ENCODE peak calls at places on chromosome 7, in five cellular contexts. U is H9, Q is endothelial cell of umbilical vein, F is fibroblast of lung, G is mammary epithelial cell. H is an unnamed sample.

GRCh38 chr7:55066479-55066878 is 47.7 kb downstream of the EGFR start:
- DNase-seq in U (no peak), G (no peak), Q (no peak), F (peak; percentile 52), H (peak; percentile 79)

GRCh38 chr7:157529768-157530560 is 193.2 kb downstream of the DNAJB6 start:
- DNase-seq in Q (no peak), F (no peak), G (no peak), U (peak; percentile 15), H (no peak)

GRCh38 chr7:134514663-134515062 is 12.7 kb upstream of the AKR1B10 start:
- DNase-seq in G (peak; percentile 75), F (peak; percentile 65), Q (peak; percentile 85), U (no peak), H (peak; percentile 84)

GRCh38 chr7:35249537-35249907 is 4.4 kb downstream of the TBX20 start:
- DNase-seq in U (peak; percentile 68), Q (no peak), F (no peak), G (no peak), H (no peak)

GRCh38 chr7:112001089-112001826 is 204.9 kb downstream of the DOCK4 start:
- DNase-seq in F (peak; percentile 93), G (peak; percentile 92), U (no peak), Q (peak; percentile 32), H (peak; percentile 81)

GRCh38 chr7:128347573-128348147 is 4.0 kb upstream of the RBM28 start:
- DNase-seq in U (peak; percentile 48), F (no peak), Q (peak; percentile 56), G (no peak), H (peak; percentile 68)

GRCh38 chr7:114981323-114981722 is 59.4 kb downstream of the MDFIC start:
- DNase-seq in U (no peak), G (no peak), F (no peak), Q (no peak), H (no peak)

GRCh38 chr7:78677391-78677790 is 776.1 kb downstream of the MAGI2 start:
- DNase-seq in G (no peak), F (peak; percentile 25), U (no peak), Q (no peak), H (no peak)

GRCh38 chr7:135653285-135654080 is 8.8 kb upstream of the STMP1 start:
- DNase-seq in F (peak; percentile 37), G (no peak), Q (no peak), U (no peak), H (no peak)

GRCh38 chr7:116802784-116803183 is 59.6 kb upstream of the CAPZA2 start:
- DNase-seq in Q (peak; percentile 75), U (no peak), F (peak; percentile 77), G (peak; percentile 80), H (peak; percentile 93)

GRCh38 chr7:94431620-94432295 is 37.1 kb downstream of the COL1A2 start:
- DNase-seq in G (no peak), F (peak; percentile 77), Q (no peak), U (no peak), H (peak; percentile 53)
- H3K4me1 ChIP-seq in G (no peaks in the 10 kb centered on the region), F (no peaks in the 10 kb centered on the region), Q (no peaks in the 10 kb centered on the region), U (no peaks in the 10 kb centered on the region), H (peaks cover 5% of the 10 kb centered on the region)

GRCh38 chr7:577971-578370 is 58.3 kb upstream of the PDGFA start:
- DNase-seq in Q (no peak), F (no peak), U (no peak), G (no peak), H (no peak)
- H3K9ac ChIP-seq in Q (no peak overlapping the region), F (no peak overlapping the region), U (no peak overlapping the region), G (no peak overlapping the region), H (no peak overlapping the region)

GRCh38 chr7:21013765-21014502 is 227.2 kb upstream of the SP8 start:
- DNase-seq in F (no peak), U (no peak), Q (no peak), G (peak; percentile 80), H (no peak)

DNA sequence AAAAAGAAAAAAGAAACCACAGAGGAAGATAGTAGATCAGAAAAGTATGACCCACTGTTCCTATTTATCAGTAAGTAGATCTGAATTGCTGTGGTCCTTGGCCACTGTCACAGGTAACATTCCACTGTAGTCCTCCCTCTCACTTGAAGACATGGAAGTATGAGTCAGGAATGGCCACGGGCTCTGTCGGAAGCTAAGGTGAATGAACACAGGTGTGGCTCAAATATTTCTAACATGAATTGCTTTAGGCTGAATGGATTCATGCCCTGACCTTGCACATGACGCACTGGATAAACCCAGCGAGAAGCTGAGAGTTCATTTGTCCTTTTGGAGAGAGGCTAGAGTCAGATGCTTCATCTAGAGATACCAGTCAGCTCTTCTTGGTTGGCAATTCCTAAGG is 224.5 kb upstream of the SP8 start:
- DNase-seq in G (peak; percentile 98), F (no peak), Q (no peak), U (no peak), H (no peak)
- H3K27ac ChIP-seq in G (peak overlapping the region; percentile 95), F (no peak overlapping the region), Q (no peak overlapping the region), U (no peak overlapping the region), H (no peak overlapping the region)

DNA sequence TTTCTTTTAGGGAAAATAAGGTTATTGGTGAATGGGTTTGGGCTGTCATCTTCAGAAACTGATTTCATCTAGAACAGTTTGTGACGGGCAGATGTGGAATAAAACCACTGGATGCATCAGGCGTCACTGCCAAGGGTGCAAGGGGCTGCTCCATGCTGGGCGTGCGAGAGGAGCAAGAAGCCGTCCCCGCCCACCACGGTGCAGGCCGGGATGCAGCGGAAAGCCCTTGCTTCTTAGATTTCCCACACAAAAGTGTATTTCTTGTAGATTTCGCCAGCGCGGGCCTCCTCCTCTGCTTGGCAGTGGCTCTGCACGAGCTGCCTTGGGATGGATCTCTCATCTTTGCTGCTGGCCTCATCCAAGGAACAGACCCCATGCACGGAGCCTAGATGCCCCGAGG is 189.3 kb downstream of the CUX1 start:
- DNase-seq in G (no peak), Q (no peak), U (no peak), F (no peak), H (no peak)
- H3K4me1 ChIP-seq in G (peaks cover 7% of the 10 kb centered on the region), Q (no peaks in the 10 kb centered on the region), U (no peaks in the 10 kb centered on the region), F (no peaks in the 10 kb centered on the region), H (no peaks in the 10 kb centered on the region)

GRCh38 chr7:47621985-47622561 is 40.2 kb upstream of the TNS3 start:
- DNase-seq in G (no peak), U (no peak), F (no peak), Q (no peak), H (no peak)
- H3K9ac ChIP-seq in G (no peak overlapping the region), U (no peak overlapping the region), F (no peak overlapping the region), Q (no peak overlapping the region), H (no peak overlapping the region)

GRCh38 chr7:122143376-122143750 is 686 bp downstream of the AASS start:
- DNase-seq in U (no peak), G (peak; percentile 24), F (peak; percentile 38), Q (peak; percentile 64), H (peak; percentile 52)
- H3K27ac ChIP-seq in U (no peak overlapping the region), G (peak overlapping the region; percentile 63), F (peak overlapping the region; percentile 89), Q (peak overlapping the region; percentile 58), H (peak overlapping the region; percentile 81)

DNA sequence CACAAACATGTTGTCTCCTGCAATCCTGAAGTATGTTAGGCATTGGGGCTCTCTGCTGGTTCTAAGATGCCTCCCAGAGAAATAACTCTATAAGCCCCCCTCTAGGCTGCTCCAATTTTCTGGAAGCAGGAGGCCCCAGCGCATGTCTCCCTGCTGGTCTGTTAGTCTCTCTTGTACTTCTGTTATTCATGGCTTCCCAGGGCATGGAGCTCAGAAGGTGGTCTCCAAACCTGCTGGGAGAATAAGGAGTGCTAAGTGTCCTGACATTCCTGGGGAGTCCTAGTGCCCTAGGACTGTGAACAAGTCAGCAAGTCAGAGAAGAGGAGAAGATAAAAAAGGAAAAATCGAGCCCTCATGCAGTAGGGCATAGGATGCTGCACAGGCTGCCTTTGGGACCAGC is 70.5 kb upstream of the EFCAB10 start:
- DNase-seq in Q (no peak), U (no peak), F (no peak), G (no peak), H (no peak)
- H3K4me1 ChIP-seq in Q (no peaks in the 10 kb centered on the region), U (peaks cover 18% of the 10 kb centered on the region), F (no peaks in the 10 kb centered on the region), G (peaks cover 7% of the 10 kb centered on the region), H (peaks cover 19% of the 10 kb centered on the region)

DNA sequence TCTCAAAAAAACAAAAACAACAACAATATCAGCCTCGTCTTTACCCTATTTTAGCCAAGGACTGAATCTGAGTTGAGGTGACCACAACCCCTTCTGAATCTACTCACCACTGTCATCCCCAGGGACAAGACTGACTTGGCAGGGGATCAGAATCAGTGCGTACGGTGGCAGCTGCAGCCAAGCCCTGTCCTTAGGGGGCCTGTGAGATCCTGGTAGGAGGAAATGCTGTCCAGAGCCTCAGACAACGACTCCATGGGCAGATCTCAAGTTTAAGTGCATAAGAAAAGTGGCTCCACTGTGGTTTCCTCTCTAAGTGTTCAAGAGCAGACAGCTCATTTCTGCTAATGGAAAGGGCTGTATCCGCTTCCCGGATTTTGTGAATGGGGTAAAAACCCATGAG is 22.4 kb upstream of the CYTH3 start:
- DNase-seq in Q (no peak), U (no peak), G (no peak), F (no peak), H (no peak)
- H3K9ac ChIP-seq in Q (no peak overlapping the region), U (no peak overlapping the region), G (no peak overlapping the region), F (no peak overlapping the region), H (no peak overlapping the region)

GRCh38 chr7:130293521-130293920 is 560 bp downstream of the CPA4 start:
- DNase-seq in U (no peak), Q (no peak), F (no peak), G (peak; percentile 27), H (no peak)
- H3K27ac ChIP-seq in U (no peak overlapping the region), Q (no peak overlapping the region), F (peak overlapping the region; percentile 10), G (peak overlapping the region; percentile 71), H (peak overlapping the region; percentile 64)

GRCh38 chr7:44881066-44881600 is 4.2 kb downstream of the PURB start:
- DNase-seq in G (no peak), F (no peak), U (no peak), Q (peak; percentile 82), H (peak; percentile 46)
- H3K4me1 ChIP-seq in G (peaks cover 35% of the 10 kb centered on the region), F (peaks cover 5% of the 10 kb centered on the region), U (peaks cover 6% of the 10 kb centered on the region), Q (peaks cover 47% of the 10 kb centered on the region), H (peaks cover 40% of the 10 kb centered on the region)

H was measured in GM23248.